ENCODE peak calls at places on chromosomes 16 and 17, in six cellular contexts. A is stomach, J is BJ, E is mucosa of descending colon, P is cardiac fibroblast, F is left ventricle myocardium inferior. U is an unnamed sample.

GRCh38 chr17:74380086-74380958 is 13.0 kb downstream of the GPR142 start:
- DNase-seq in A (peak; percentile 70), J (no peak), E (peak; percentile 71), P (no peak), F (no peak), U (no peak)

GRCh38 chr17:40992666-40993065 is 1.3 kb downstream of the KRTAP3-3 start:
- DNase-seq in A (no peak), J (no peak), E (no peak), P (no peak), F (no peak), U (no peak)

GRCh38 chr16:25553711-25554436 is 137.9 kb upstream of the HS3ST4 start:
- DNase-seq in A (no peak), J (no peak), E (no peak), P (no peak), F (no peak), U (peak; percentile 2)

GRCh38 chr17:40686192-40686591 is 17.4 kb downstream of the KRT24 start:
- DNase-seq in A (peak; percentile 52), J (no peak), E (no peak), P (no peak), F (no peak), U (no peak)

GRCh38 chr17:65785109-65785508 is 223.7 kb upstream of the AXIN2 start:
- DNase-seq in A (no peak), J (peak; percentile 95), E (no peak), P (peak; percentile 95), F (no peak), U (no peak)

GRCh38 chr17:50708050-50709000 is 611 bp upstream of the ANKRD40 start:
- DNase-seq in A (no peak), J (no peak), E (no peak), P (peak; percentile 34), F (no peak), U (peak; percentile 40)

GRCh38 chr16:68732741-68733399 is 4.2 kb upstream of the CDH1 start:
- DNase-seq in A (no peak), J (no peak), E (no peak), P (no peak), F (no peak), U (no peak)

GRCh38 chr17:17675925-17676534 is 5.2 kb upstream of the RAI1 start:
- DNase-seq in A (no peak), J (no peak), E (peak; percentile 43), P (no peak), F (no peak), U (peak; percentile 85)

GRCh38 chr16:27801259-27801945 is 251.5 kb downstream of the KATNIP start:
- DNase-seq in A (no peak), J (no peak), E (no peak), P (peak; percentile 12), F (no peak), U (no peak)

GRCh38 chr17:74280093-74280513 is 6.1 kb downstream of the DNAI2 start:
- DNase-seq in A (no peak), J (no peak), E (peak; percentile 64), P (no peak), F (peak; percentile 42), U (peak; percentile 79)

GRCh38 chr16:85718682-85719081 is 29.9 kb upstream of the GINS2 start:
- DNase-seq in A (peak; percentile 34), J (no peak), E (no peak), P (no peak), F (no peak), U (peak; percentile 42)

GRCh38 chr16:78896280-78896679 is 704.3 kb downstream of the MAF start:
- DNase-seq in A (no peak), J (no peak), E (no peak), P (no peak), F (no peak), U (no peak)

GRCh38 chr16:81061307-81061640 is 15.8 kb downstream of the C16orf46 start:
- DNase-seq in A (no peak), J (no peak), E (no peak), P (no peak), F (no peak), U (no peak)

GRCh38 chr16:15942901-15943690 is 6.3 kb upstream of the ABCC1 start:
- DNase-seq in A (no peak), J (no peak), E (no peak), P (no peak), F (no peak), U (no peak)

GRCh38 chr17:28726912-28727726 is 1.1 kb upstream of the TLCD1 start:
- DNase-seq in A (peak; percentile 96), J (peak; percentile 65), E (peak; percentile 95), P (peak; percentile 95), F (peak; percentile 91), U (peak; percentile 96)

GRCh38 chr16:83792391-83792790 is 15.4 kb upstream of the HSBP1 start:
- DNase-seq in A (no peak), J (no peak), E (no peak), P (no peak), F (no peak), U (no peak)

GRCh38 chr17:81309859-81310839 is 15.0 kb upstream of the SLC38A10 start:
- DNase-seq in A (no peak), J (no peak), E (no peak), P (no peak), F (no peak), U (no peak)

GRCh38 chr16:77158293-77158692 is 32.7 kb upstream of the MON1B start:
- DNase-seq in A (no peak), J (no peak), E (no peak), P (no peak), F (no peak), U (no peak)

GRCh38 chr17:21292867-21293845 is 8.6 kb downstream of the MAP2K3 start:
- DNase-seq in A (no peak), J (no peak), E (peak; percentile 53), P (no peak), F (no peak), U (no peak)

GRCh38 chr16:67942200-67942509 is 1.8 kb downstream of the LCAT start:
- DNase-seq in A (no peak), J (no peak), E (no peak), P (peak; percentile 44), F (no peak), U (peak; percentile 67)

GRCh38 chr17:13157656-13158055 is 139.8 kb upstream of the ELAC2 start:
- DNase-seq in A (no peak), J (no peak), E (no peak), P (no peak), F (no peak), U (no peak)

GRCh38 chr17:49603238-49603637 is 27.6 kb downstream of the NXPH3 start:
- DNase-seq in A (no peak), J (no peak), E (no peak), P (peak; percentile 61), F (no peak), U (no peak)

GRCh38 chr17:49604314-49604869 is 28.7 kb downstream of the NXPH3 start:
- DNase-seq in A (no peak), J (no peak), E (no peak), P (no peak), F (no peak), U (no peak)

GRCh38 chr17:49600949-49601348 is 25.3 kb downstream of the NXPH3 start:
- DNase-seq in A (no peak), J (no peak), E (no peak), P (no peak), F (no peak), U (no peak)

GRCh38 chr17:49602783-49603182 is 27.1 kb downstream of the NXPH3 start:
- DNase-seq in A (no peak), J (no peak), E (no peak), P (no peak), F (no peak), U (no peak)

GRCh38 chr17:49603720-49604119 is 28.0 kb downstream of the NXPH3 start:
- DNase-seq in A (no peak), J (no peak), E (no peak), P (peak; percentile 59), F (no peak), U (no peak)
- TF ChIP-seq CTCF in A (no peak), J (no peak), E (no peak), P (peak; percentile 45), F (peak; percentile 28), U (no peak)

DNA sequence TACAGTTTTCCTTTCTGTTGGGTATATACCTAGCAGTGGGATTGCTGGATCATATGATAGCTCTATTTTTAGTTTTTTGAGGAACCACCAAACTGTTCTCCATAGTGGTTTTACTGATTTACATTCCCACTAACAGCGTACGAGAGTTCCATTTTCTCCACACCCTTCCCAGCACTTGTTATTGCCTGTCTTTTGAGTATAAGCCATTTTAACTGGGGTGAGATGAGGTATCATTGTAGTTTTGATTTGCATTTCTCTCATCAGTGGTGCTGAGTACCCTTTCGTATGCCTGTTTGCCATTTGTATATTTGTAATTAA is 893 bp upstream of the EVI2B start:
- DNase-seq in A (no peak), J (no peak), E (no peak), P (no peak), F (no peak), U (no peak)
- H3K4me3 ChIP-seq in A (no peak overlapping the region), J (no peak overlapping the region), E (no peak overlapping the region), P (no peak overlapping the region), F (no peak overlapping the region), U (no peak overlapping the region)

GRCh38 chr16:49890876-49891275 is 35.0 kb upstream of the ZNF423 start:
- DNase-seq in A (no peak), J (no peak), E (no peak), P (peak; percentile 19), F (no peak), U (peak; percentile 44)
- TF ChIP-seq CTCF in A (no peak), J (no peak), E (peak; percentile 47), P (peak; percentile 29), F (peak; percentile 41), U (peak; percentile 32)

GRCh38 chr17:5510776-5511175 is 24.4 kb downstream of the MIS12 start:
- DNase-seq in A (no peak), J (no peak), E (no peak), P (no peak), F (no peak), U (no peak)

GRCh38 chr17:5516060-5516792 is 29.9 kb downstream of the MIS12 start:
- DNase-seq in A (no peak), J (peak; percentile 98), E (no peak), P (peak; percentile 84), F (no peak), U (no peak)

GRCh38 chr17:5509482-5509881 is 23.1 kb downstream of the MIS12 start:
- DNase-seq in A (no peak), J (no peak), E (no peak), P (peak; percentile 20), F (no peak), U (no peak)

GRCh38 chr17:5514976-5515375 is 28.6 kb downstream of the MIS12 start:
- DNase-seq in A (no peak), J (no peak), E (no peak), P (no peak), F (no peak), U (no peak)

GRCh38 chr17:5513610-5514009 is 27.2 kb downstream of the MIS12 start:
- DNase-seq in A (no peak), J (no peak), E (no peak), P (no peak), F (no peak), U (no peak)
- H3K4me3 ChIP-seq in A (no peak overlapping the region), J (no peak overlapping the region), E (no peak overlapping the region), P (no peak overlapping the region), F (no peak overlapping the region), U (no peak overlapping the region)

DNA sequence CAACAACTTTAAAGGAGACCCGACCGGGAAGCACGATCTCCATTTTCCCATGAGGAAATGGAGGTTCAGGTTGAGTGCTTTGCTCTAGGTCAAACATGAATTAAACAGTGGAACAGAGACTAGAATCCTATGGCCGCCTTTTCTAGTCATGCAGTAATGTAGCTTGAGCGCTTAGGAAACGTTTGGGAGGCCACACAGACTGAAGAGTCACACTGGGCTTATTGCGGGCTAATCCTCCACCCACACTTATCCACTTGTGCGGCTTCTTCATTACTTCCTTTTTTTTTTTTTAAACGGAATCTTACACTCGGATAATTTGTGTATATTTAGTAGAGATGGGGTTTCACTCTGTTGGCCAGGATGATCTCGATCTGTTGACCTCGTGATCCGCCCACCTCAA is 26.0 kb downstream of the CACNG3 start:
- DNase-seq in A (no peak), J (no peak), E (no peak), P (no peak), F (no peak), U (no peak)
- TF ChIP-seq CTCF in A (no peak), J (no peak), E (no peak), P (no peak), F (no peak), U (no peak)